ENCODE peak calls at places on chromosomes 13 and 19, in seven cellular contexts. C is psoas muscle; U is fibroblast of lung; F is CD8-positive, alpha-beta T cell; Y is A549; J is astrocyte; Q is tibial nerve. W is an unnamed sample.

GRCh38 chr19:37999309-38000213 is 92.6 kb downstream of the SIPA1L3 start:
- DNase-seq in Y (peak; percentile 97), F (no peak), U (peak; percentile 95), Q (peak; percentile 44), J (peak; percentile 99), C (peak; percentile 79), W (no peak)

GRCh38 chr19:43290568-43291359 is 21.4 kb upstream of the PSG9 start:
- DNase-seq in C (no peak), Q (no peak), U (peak; percentile 13), J (no peak), F (no peak), Y (peak; percentile 27), W (no peak)

GRCh38 chr13:107551521-107551920 is 663.8 kb downstream of the LIG4 start:
- DNase-seq in Y (no peak), J (no peak), U (peak; percentile 23), F (no peak), Q (no peak), C (no peak), W (no peak)

GRCh38 chr19:53958168-53958571 is 4.6 kb upstream of the CACNG8 start:
- DNase-seq in Y (no peak), C (no peak), J (no peak), Q (no peak), F (no peak), U (no peak), W (no peak)

GRCh38 chr13:80134360-80134759 is 206.6 kb downstream of the SPRY2 start:
- DNase-seq in Y (no peak), Q (no peak), U (no peak), J (no peak), F (no peak), C (no peak), W (no peak)

GRCh38 chr13:37413161-37413560 is 185.4 kb downstream of the POSTN start:
- DNase-seq in C (no peak), Y (no peak), U (no peak), J (no peak), F (no peak), Q (no peak), W (no peak)

GRCh38 chr13:38763446-38764381 is 76.8 kb downstream of the FREM2 start:
- DNase-seq in J (peak; percentile 29), U (peak; percentile 52), Q (no peak), Y (peak; percentile 13), C (no peak), F (no peak), W (peak; percentile 19)

GRCh38 chr19:29941828-29942403 is at the start of gene URI1:
- DNase-seq in C (peak; percentile 94), J (peak; percentile 53), U (peak; percentile 80), Q (peak; percentile 82), F (peak; percentile 92), Y (peak; percentile 96), W (peak; percentile 88)

GRCh38 chr13:112074139-112074710 is 7.3 kb downstream of the SOX1 start:
- DNase-seq in C (no peak), Y (no peak), U (no peak), J (no peak), Q (no peak), F (no peak), W (no peak)

GRCh38 chr19:5534787-5535586 is 32.8 kb downstream of the TINCR start:
- DNase-seq in Y (peak; percentile 59), U (peak; percentile 17), F (no peak), J (no peak), C (no peak), Q (no peak), W (no peak)

GRCh38 chr13:74675185-74675584 is 541.0 kb upstream of the KLF12 start:
- DNase-seq in J (peak; percentile 75), F (no peak), C (no peak), U (peak; percentile 27), Y (no peak), Q (no peak), W (no peak)

GRCh38 chr13:70613295-70613694 is 505.0 kb upstream of the KLHL1 start:
- DNase-seq in U (peak; percentile 28), J (no peak), F (no peak), Q (no peak), C (no peak), Y (no peak), W (no peak)

GRCh38 chr13:19665427-19665859 is 32.0 kb downstream of the MPHOSPH8 start:
- DNase-seq in J (no peak), C (no peak), Q (no peak), Y (no peak), U (no peak), F (no peak), W (no peak)

GRCh38 chr19:5680083-5680436 is 256 bp downstream of the MICOS13 start:
- DNase-seq in Y (no peak), Q (peak; percentile 11), J (no peak), U (no peak), C (no peak), F (peak; percentile 23), W (peak; percentile 60)

GRCh38 chr13:44759222-44759721 is 183.1 kb upstream of the TSC22D1 start:
- DNase-seq in F (no peak), U (no peak), J (peak; percentile 52), Y (no peak), C (no peak), Q (no peak), W (no peak)

GRCh38 chr13:32669030-32669646 is 82.9 kb downstream of the PDS5B start:
- DNase-seq in Q (no peak), U (peak; percentile 75), C (no peak), J (peak; percentile 42), F (no peak), Y (peak; percentile 48), W (no peak)

GRCh38 chr13:109212630-109213029 is 573.8 kb downstream of the IRS2 start:
- DNase-seq in Q (no peak), C (no peak), F (no peak), J (no peak), Y (no peak), U (no peak), W (no peak)

GRCh38 chr13:53311561-53311960 is 282.9 kb downstream of the OLFM4 start:
- DNase-seq in Q (no peak), J (no peak), Y (no peak), C (no peak), F (no peak), U (no peak), W (no peak)

GRCh38 chr13:110396913-110397379 is 89.9 kb downstream of the COL4A2 start:
- DNase-seq in Q (peak; percentile 91), J (peak; percentile 100), C (peak; percentile 89), U (peak; percentile 100), Y (peak; percentile 44), F (no peak), W (peak; percentile 91)

GRCh38 chr19:7067716-7068115 is 1.8 kb upstream of the ZNF557 start:
- DNase-seq in U (no peak), Q (no peak), F (no peak), J (peak; percentile 35), C (no peak), Y (no peak), W (no peak)

GRCh38 chr19:33332248-33332647 is 29.9 kb upstream of the CEBPA start:
- DNase-seq in J (no peak), F (no peak), Y (no peak), C (no peak), Q (peak; percentile 19), U (no peak), W (peak; percentile 12)

GRCh38 chr19:16381756-16382401 is 57.3 kb downstream of the KLF2 start:
- DNase-seq in J (no peak), Q (peak; percentile 89), C (peak; percentile 94), F (no peak), Y (no peak), U (peak; percentile 57), W (peak; percentile 64)

GRCh38 chr19:16379521-16380313 is 55.1 kb downstream of the KLF2 start:
- DNase-seq in F (no peak), U (no peak), C (no peak), J (no peak), Y (no peak), Q (no peak), W (no peak)

GRCh38 chr19:16380314-16380695 is 55.7 kb downstream of the KLF2 start:
- DNase-seq in J (no peak), U (no peak), F (no peak), Q (no peak), Y (no peak), C (no peak), W (no peak)

GRCh38 chr19:16382775-16383543 is 58.3 kb downstream of the KLF2 start:
- DNase-seq in F (peak; percentile 88), U (peak; percentile 89), Y (peak; percentile 81), C (peak; percentile 89), J (peak; percentile 57), Q (peak; percentile 92), W (peak; percentile 87)

DNA sequence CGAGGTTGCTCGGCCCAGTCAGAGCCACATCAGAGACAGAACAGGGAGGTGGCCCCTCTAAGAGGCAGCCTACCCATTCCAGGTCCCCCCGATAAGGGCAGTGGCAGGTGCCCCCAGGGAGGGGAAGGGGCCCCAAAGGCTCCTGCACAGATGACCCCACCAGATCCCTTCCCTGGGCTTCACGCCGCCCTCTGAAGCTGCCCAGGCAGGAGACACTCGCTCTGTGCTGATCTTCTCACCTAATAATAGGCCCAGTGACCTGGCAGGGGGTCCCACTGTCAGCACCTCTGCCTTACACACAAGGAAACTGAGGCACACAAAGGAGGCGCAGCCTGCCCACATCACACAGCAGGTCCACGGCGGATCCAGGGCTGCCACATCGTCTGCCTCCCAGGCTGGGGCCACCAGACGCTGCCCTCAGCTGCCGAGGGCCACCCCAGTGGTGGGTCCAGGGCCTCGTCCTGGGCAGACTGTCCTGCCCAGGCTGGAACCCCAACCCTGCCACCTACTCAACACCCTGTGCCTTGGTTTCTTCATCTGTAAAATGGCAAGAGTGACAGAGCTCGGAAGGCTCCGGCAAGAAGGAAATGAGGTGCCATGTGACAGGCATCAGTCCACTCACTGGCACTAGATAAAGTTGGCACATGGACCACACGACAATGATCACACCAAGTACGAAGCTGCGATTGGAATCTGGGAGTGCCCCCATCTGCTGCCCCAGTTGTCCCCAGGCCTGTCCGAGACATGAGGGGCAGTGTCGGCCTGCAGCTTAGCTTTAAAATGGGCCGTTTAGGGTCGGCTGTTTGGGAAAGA is 56.5 kb downstream of the KLF2 start:
- DNase-seq in J (no peak), C (no peak), F (no peak), U (no peak), Y (no peak), Q (no peak), W (no peak)
- H3K27ac ChIP-seq in J (no peak overlapping the region), C (peak overlapping the region; percentile 93), F (peak overlapping the region; percentile 66), U (peak overlapping the region; percentile 78), Y (no peak overlapping the region), Q (peak overlapping the region; percentile 85), W (peak overlapping the region; percentile 80)

GRCh38 chr19:13260883-13261653 is 110.9 kb downstream of the IER2 start:
- DNase-seq in J (peak; percentile 84), Y (peak; percentile 49), Q (peak; percentile 8), C (no peak), U (peak; percentile 88), F (no peak), W (peak; percentile 46)
- TF ChIP-seq CTCF in J (peak; percentile 17), Y (no peak), Q (no peak), C (peak; percentile 5), U (no peak), F (no peak), W (peak; percentile 7)

DNA sequence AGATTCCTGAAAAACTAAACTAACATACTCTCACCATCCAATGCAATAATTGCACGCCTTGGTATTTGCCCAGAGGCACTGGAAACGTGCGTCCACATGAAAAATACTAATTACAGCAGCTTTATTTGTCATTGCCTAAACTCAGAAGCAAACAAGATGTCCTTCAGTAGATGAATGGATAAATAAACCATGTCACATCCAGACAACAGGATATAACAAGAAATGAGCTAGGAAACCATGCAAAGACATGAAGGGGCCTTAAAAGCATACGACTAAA is 25.0 kb downstream of the ELL start:
- DNase-seq in C (no peak), J (no peak), U (no peak), Q (no peak), F (no peak), Y (no peak), W (no peak)
- H3K4me1 ChIP-seq in C (peaks cover 98% of the 10 kb centered on the region), J (peaks cover 19% of the 10 kb centered on the region), U (peaks cover 15% of the 10 kb centered on the region), Q (peaks cover 56% of the 10 kb centered on the region), F (peaks cover 73% of the 10 kb centered on the region), Y (peaks cover 12% of the 10 kb centered on the region), W (peaks cover 86% of the 10 kb centered on the region)

GRCh38 chr13:67227131-67227983 is 2.8 kb downstream of the PCDH9 start:
- DNase-seq in F (no peak), C (no peak), J (no peak), Y (no peak), U (no peak), Q (no peak), W (no peak)
- H3K27ac ChIP-seq in F (no peak overlapping the region), C (no peak overlapping the region), J (no peak overlapping the region), Y (no peak overlapping the region), U (no peak overlapping the region), Q (no peak overlapping the region), W (no peak overlapping the region)

W was measured in adrenal gland.